ENCODE peak calls at places on chromosome 20, in five cellular contexts. R is CD8-positive, alpha-beta memory T cell; L is MV-4-11; F is glutamatergic neuron; A is hippocampal formation. H is an unnamed sample.

GRCh38 chr20:1491281-1491840 is at the start of gene SIRPB2:
- DNase-seq in L (peak; percentile 87), R (no peak), A (no peak), F (no peak), H (no peak)

GRCh38 chr20:56017560-56017959 is 12.2 kb upstream of the CBLN4 start:
- DNase-seq in R (no peak), A (no peak), L (no peak), F (no peak), H (no peak)

GRCh38 chr20:2692036-2692885 is at the start of gene EBF4:
- DNase-seq in F (peak; percentile 50), R (no peak), L (no peak), A (peak; percentile 30), H (peak; percentile 62)

GRCh38 chr20:41862023-41862422 is 243.8 kb upstream of the CHD6 start:
- DNase-seq in A (no peak), F (no peak), R (no peak), L (no peak), H (no peak)

GRCh38 chr20:48194578-48194977 is 409.3 kb upstream of the SULF2 start:
- DNase-seq in A (no peak), F (no peak), L (no peak), R (no peak), H (no peak)

GRCh38 chr20:10571313-10571815 is 102.4 kb downstream of the JAG1 start:
- DNase-seq in A (no peak), F (no peak), R (no peak), L (no peak), H (no peak)

GRCh38 chr20:53050338-53050737 is 78.2 kb downstream of the TSHZ2 start:
- DNase-seq in L (no peak), A (no peak), F (no peak), R (no peak), H (no peak)

GRCh38 chr20:17676942-17677341 is 5.1 kb downstream of the RRBP1 start:
- DNase-seq in R (no peak), L (no peak), A (no peak), F (no peak), H (no peak)

GRCh38 chr20:20606881-20607280 is 105.6 kb downstream of the RALGAPA2 start:
- DNase-seq in F (no peak), L (no peak), A (no peak), R (no peak), H (no peak)

GRCh38 chr20:3326779-3327521 is 80.5 kb downstream of the DNAAF9 start:
- DNase-seq in F (no peak), R (no peak), A (no peak), L (no peak), H (no peak)

GRCh38 chr20:35465976-35466375 is 10.6 kb downstream of the CEP250 start:
- DNase-seq in F (no peak), L (no peak), R (no peak), A (no peak), H (no peak)

GRCh38 chr20:1897486-1897885 is 2.3 kb downstream of the SIRPA start:
- DNase-seq in A (peak; percentile 35), F (no peak), R (no peak), L (peak; percentile 33), H (peak; percentile 48)

GRCh38 chr20:37777556-37777955 is 83.7 kb downstream of the CTNNBL1 start:
- DNase-seq in R (no peak), L (no peak), F (no peak), A (no peak), H (no peak)

GRCh38 chr20:57526067-57526884 is 1.3 kb upstream of the CTCFL start:
- DNase-seq in A (no peak), L (no peak), R (no peak), F (peak; percentile 32), H (no peak)

GRCh38 chr20:33169176-33169794 is 1.3 kb downstream of the BPIFA2 start:
- DNase-seq in F (no peak), L (no peak), A (no peak), R (no peak), H (no peak)

GRCh38 chr20:467755-468154 is 5.4 kb upstream of the TBC1D20 start:
- DNase-seq in A (no peak), L (no peak), R (no peak), F (no peak), H (no peak)

GRCh38 chr20:46689082-46689753 is at the start of gene TP53RK:
- DNase-seq in R (peak; percentile 98), F (peak; percentile 96), L (peak; percentile 100), A (peak; percentile 89), H (peak; percentile 96)

H was measured in substantia nigra.